ENCODE peak calls at places on chromosomes 12 and 14, in six cellular contexts. V, N, W, A, O and C are unnamed samples.

GRCh38 chr12:131290255-131290959 is 336.7 kb downstream of the ADGRD1 start:
- DNase-seq in W (no peak), O (no peak), V (no peak), A (no peak), N (no peak), C (no peak)

GRCh38 chr12:55736780-55737580 is 5.9 kb upstream of the GDF11 start:
- DNase-seq in A (peak), N (no peak), V (no peak), W (peak), O (no peak), C (no peak)

GRCh38 chr12:2902287-2902880 is 11.7 kb downstream of the TULP3 start:
- DNase-seq in N (peak), A (no peak), W (no peak), V (no peak), O (no peak), C (no peak)

GRCh38 chr12:116964004-116964739 is 53.4 kb downstream of the FBXW8 start:
- DNase-seq in N (no peak), V (no peak), A (no peak), O (no peak), W (no peak), C (no peak)

GRCh38 chr14:32343926-32344430 is 14.9 kb downstream of the AKAP6 start:
- DNase-seq in V (no peak), O (no peak), N (no peak), W (no peak), A (no peak), C (no peak)

GRCh38 chr14:81446279-81447007 is 46.3 kb upstream of the STON2 start:
- DNase-seq in A (no peak), W (no peak), V (no peak), N (no peak), O (no peak), C (no peak)

GRCh38 chr12:31234955-31235867 is 90.7 kb downstream of the SINHCAF start:
- DNase-seq in O (no peak), A (no peak), W (no peak), V (no peak), N (no peak), C (no peak)

GRCh38 chr14:66322564-66322963 is 163.6 kb upstream of the CCDC196 start:
- DNase-seq in W (no peak), A (no peak), O (no peak), V (no peak), N (no peak), C (no peak)

GRCh38 chr14:63893701-63894458 is 41.1 kb downstream of the SYNE2 start:
- DNase-seq in A (no peak), N (peak), W (no peak), V (peak), O (no peak), C (no peak)

GRCh38 chr14:58750321-58751269 is 112.8 kb downstream of the DACT1 start:
- DNase-seq in W (no peak), O (no peak), N (no peak), A (no peak), V (no peak), C (no peak)

GRCh38 chr12:71060426-71060825 is 97.4 kb downstream of the TSPAN8 start:
- DNase-seq in N (no peak), V (no peak), W (no peak), A (no peak), O (no peak), C (no peak)

GRCh38 chr12:42070056-42070455 is 74.6 kb downstream of the GXYLT1 start:
- DNase-seq in V (no peak), N (no peak), A (no peak), W (no peak), O (no peak), C (no peak)

GRCh38 chr14:64040044-64040443 is 187.2 kb downstream of the SYNE2 start:
- DNase-seq in W (no peak), V (no peak), A (no peak), O (no peak), N (no peak), C (no peak)

GRCh38 chr12:123763093-123763492 is 992 bp downstream of the DNAH10 start:
- DNase-seq in A (no peak), W (no peak), V (no peak), O (no peak), N (no peak), C (no peak)

GRCh38 chr14:59464651-59465569 is at the start of gene GPR135:
- DNase-seq in W (peak), N (no peak), A (peak), O (peak), V (peak), C (no peak)

GRCh38 chr12:124762384-124762783 is 101.3 kb downstream of the SCARB1 start:
- DNase-seq in O (no peak), N (no peak), V (no peak), W (no peak), A (no peak), C (no peak)

GRCh38 chr14:93976477-93977057 is at the start of gene ASB2:
- DNase-seq in A (peak), N (no peak), W (no peak), V (no peak), O (peak), C (no peak)

GRCh38 chr12:13099066-13099909 is 4.2 kb downstream of the GSG1 start:
- DNase-seq in O (no peak), V (no peak), N (no peak), A (no peak), W (peak), C (no peak)

GRCh38 chr12:15879413-15879812 is 2.8 kb upstream of the STRAP start:
- DNase-seq in W (no peak), V (no peak), A (no peak), O (no peak), N (no peak), C (no peak)

GRCh38 chr14:94598816-94599655 is 13.2 kb upstream of the SERPINA3 start:
- DNase-seq in W (no peak), V (peak), O (peak), N (peak), A (no peak), C (peak)